ENCODE peak calls at places on chromosomes 4 and X, in seven cellular contexts. One of them, this sample, is unnamed.
A peak's percentile ranks its signal among the peaks of the same experiment; 100 is the strongest.

GRCh38 chr4:88528861-88529260 is 5.3 kb upstream of the PYURF start:
- DNase-seq in HepG2: no peak
- DNase-seq in IMR-90: no peak
- DNase-seq in breast epithelium: no peak
- DNase-seq in Peyer's patch: no peak
- DNase-seq in sigmoid colon: no peak
- DNase-seq in spleen: no peak
- DNase-seq in this sample: no peak

GRCh38 chr4:22678851-22679517 is 13.8 kb upstream of the GBA3 start:
- DNase-seq in HepG2: no peak
- DNase-seq in IMR-90: no peak
- DNase-seq in breast epithelium: no peak
- DNase-seq in Peyer's patch: no peak
- DNase-seq in sigmoid colon: no peak
- DNase-seq in spleen: no peak
- DNase-seq in this sample: no peak

GRCh38 chrX:110026099-110026844 is 23.4 kb downstream of the TMEM164 start:
- DNase-seq in HepG2: no peak
- DNase-seq in IMR-90: no peak
- DNase-seq in breast epithelium: no peak
- DNase-seq in Peyer's patch: peak; percentile 78
- DNase-seq in sigmoid colon: no peak
- DNase-seq in spleen: no peak
- DNase-seq in this sample: no peak

GRCh38 chr4:40199999-40200880 is 3.4 kb downstream of the RHOH start:
- DNase-seq in HepG2: no peak
- DNase-seq in IMR-90: peak; percentile 23
- DNase-seq in breast epithelium: no peak
- DNase-seq in Peyer's patch: peak; percentile 88
- DNase-seq in sigmoid colon: no peak
- DNase-seq in spleen: no peak
- DNase-seq in this sample: peak; percentile 57

GRCh38 chr4:17587094-17587822 is 10.3 kb downstream of the LAP3 start:
- DNase-seq in HepG2: peak; percentile 34
- DNase-seq in IMR-90: no peak
- DNase-seq in breast epithelium: peak; percentile 29
- DNase-seq in Peyer's patch: no peak
- DNase-seq in sigmoid colon: no peak
- DNase-seq in spleen: no peak
- DNase-seq in this sample: no peak

GRCh38 chr4:2402453-2402852 is 16.0 kb downstream of the ZFYVE28 start:
- DNase-seq in HepG2: no peak
- DNase-seq in IMR-90: no peak
- DNase-seq in breast epithelium: no peak
- DNase-seq in Peyer's patch: peak; percentile 62
- DNase-seq in sigmoid colon: no peak
- DNase-seq in spleen: no peak
- DNase-seq in this sample: no peak

GRCh38 chrX:7091923-7092322 is 55.6 kb upstream of the STS start:
- DNase-seq in HepG2: no peak
- DNase-seq in IMR-90: no peak
- DNase-seq in breast epithelium: no peak
- DNase-seq in Peyer's patch: no peak
- DNase-seq in sigmoid colon: no peak
- DNase-seq in spleen: no peak
- DNase-seq in this sample: no peak

GRCh38 chr4:184649971-184650855 is 675 bp downstream of the PRIMPOL start:
- DNase-seq in HepG2: peak; percentile 17
- DNase-seq in IMR-90: peak; percentile 65
- DNase-seq in breast epithelium: peak; percentile 25
- DNase-seq in Peyer's patch: peak; percentile 54
- DNase-seq in sigmoid colon: peak; percentile 66
- DNase-seq in spleen: no peak
- DNase-seq in this sample: peak; percentile 71

GRCh38 chr4:187424636-187425035 is 570.9 kb upstream of the ZFP42 start:
- DNase-seq in HepG2: no peak
- DNase-seq in IMR-90: no peak
- DNase-seq in breast epithelium: no peak
- DNase-seq in Peyer's patch: no peak
- DNase-seq in sigmoid colon: no peak
- DNase-seq in spleen: no peak
- DNase-seq in this sample: no peak

GRCh38 chrX:51461053-51462050 is 35.0 kb downstream of the NUDT11 start:
- DNase-seq in HepG2: peak; percentile 6
- DNase-seq in IMR-90: peak; percentile 42
- DNase-seq in breast epithelium: no peak
- DNase-seq in Peyer's patch: peak; percentile 47
- DNase-seq in sigmoid colon: no peak
- DNase-seq in spleen: no peak
- DNase-seq in this sample: peak; percentile 13

GRCh38 chr4:11483076-11483475 is 54.4 kb upstream of the HS3ST1 start:
- DNase-seq in HepG2: no peak
- DNase-seq in IMR-90: no peak
- DNase-seq in breast epithelium: no peak
- DNase-seq in Peyer's patch: no peak
- DNase-seq in sigmoid colon: no peak
- DNase-seq in spleen: no peak
- DNase-seq in this sample: no peak

GRCh38 chr4:5424901-5425300 is 283.5 kb downstream of the EVC2 start:
- DNase-seq in HepG2: no peak
- DNase-seq in IMR-90: no peak
- DNase-seq in breast epithelium: no peak
- DNase-seq in Peyer's patch: no peak
- DNase-seq in sigmoid colon: no peak
- DNase-seq in spleen: peak; percentile 75
- DNase-seq in this sample: no peak

GRCh38 chr4:56622176-56622575 is 58.9 kb downstream of the HOPX start:
- DNase-seq in HepG2: no peak
- DNase-seq in IMR-90: no peak
- DNase-seq in breast epithelium: no peak
- DNase-seq in Peyer's patch: no peak
- DNase-seq in sigmoid colon: no peak
- DNase-seq in spleen: no peak
- DNase-seq in this sample: no peak

DNA sequence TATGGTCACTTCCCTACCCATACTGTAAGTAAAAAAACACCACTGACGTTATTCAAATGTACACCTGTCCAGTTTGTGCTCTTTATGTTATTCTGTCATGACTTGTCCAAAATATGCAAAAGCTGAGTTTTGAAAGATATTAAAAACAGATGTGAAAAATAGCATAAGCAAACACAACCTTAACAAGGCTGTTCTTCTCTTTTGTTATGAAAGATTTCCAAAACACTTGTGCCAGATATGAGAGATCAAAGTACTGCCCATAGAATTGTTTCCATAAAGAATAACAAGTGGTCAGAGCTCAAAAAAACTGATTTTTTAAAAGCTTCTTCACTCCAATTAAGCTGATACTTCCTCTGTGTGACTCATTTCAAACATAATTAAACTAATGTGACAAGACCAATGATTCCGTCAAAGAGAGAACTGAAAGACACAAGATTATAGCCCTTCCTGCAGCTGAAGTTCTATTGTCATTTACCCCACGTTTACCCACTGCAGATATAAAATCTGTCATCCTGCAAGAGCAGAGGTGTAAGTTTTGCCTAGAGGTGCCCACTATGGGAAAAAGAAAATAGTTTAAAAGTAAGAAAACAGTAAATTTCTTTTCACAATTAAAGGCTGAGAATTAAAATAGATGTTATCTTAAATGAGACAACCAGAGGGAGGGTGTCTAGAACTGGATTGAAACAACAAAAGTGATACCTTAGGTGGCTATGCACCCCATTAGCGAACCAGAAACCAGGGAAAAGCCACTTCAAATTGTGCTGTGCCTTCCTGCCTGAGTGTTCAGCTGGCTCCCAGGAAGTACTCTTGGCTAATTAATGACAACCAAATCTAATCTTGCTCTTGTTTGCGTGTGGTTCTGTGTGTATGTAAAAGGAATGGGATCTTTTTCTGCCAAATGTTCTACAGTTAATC is 30.1 kb downstream of the RASSF6 start:
- DNase-seq in HepG2: no peak
- DNase-seq in IMR-90: no peak
- DNase-seq in breast epithelium: no peak
- DNase-seq in Peyer's patch: no peak
- DNase-seq in sigmoid colon: no peak
- DNase-seq in spleen: no peak
- DNase-seq in this sample: no peak
- TF ChIP-seq POLR2A in HepG2: no peak
- TF ChIP-seq POLR2A in IMR-90: no peak
- TF ChIP-seq POLR2A in breast epithelium: no peak
- TF ChIP-seq POLR2A in Peyer's patch: no peak
- TF ChIP-seq POLR2A in sigmoid colon: no peak
- TF ChIP-seq POLR2A in spleen: no peak
- TF ChIP-seq POLR2A in this sample: no peak

DNA sequence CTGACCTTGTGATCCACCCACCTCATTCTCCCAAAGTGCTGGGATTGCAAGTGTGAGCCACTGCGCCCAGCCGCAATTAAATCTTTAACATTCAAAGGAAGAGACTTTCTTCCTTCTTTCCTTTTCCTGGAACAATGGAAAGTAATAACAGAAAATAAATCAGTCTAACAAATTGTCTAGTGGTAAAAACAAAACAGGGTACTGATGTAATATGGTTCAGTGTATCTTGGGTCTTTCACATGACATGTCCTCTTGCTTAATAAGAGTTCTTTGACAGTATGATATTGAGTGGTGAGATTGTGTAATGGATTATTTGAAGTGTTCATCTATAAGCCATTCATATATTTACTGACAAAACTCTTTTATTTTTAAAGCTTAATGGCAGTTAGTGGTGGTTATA is 256.6 kb downstream of the SPRY1 start:
- DNase-seq in HepG2: no peak
- DNase-seq in IMR-90: no peak
- DNase-seq in breast epithelium: no peak
- DNase-seq in Peyer's patch: no peak
- DNase-seq in sigmoid colon: no peak
- DNase-seq in spleen: no peak
- DNase-seq in this sample: no peak
- TF ChIP-seq POLR2A in HepG2: no peak
- TF ChIP-seq POLR2A in IMR-90: no peak
- TF ChIP-seq POLR2A in breast epithelium: no peak
- TF ChIP-seq POLR2A in Peyer's patch: no peak
- TF ChIP-seq POLR2A in sigmoid colon: no peak
- TF ChIP-seq POLR2A in spleen: no peak
- TF ChIP-seq POLR2A in this sample: no peak

GRCh38 chr4:173374588-173374987 is 3.8 kb downstream of the SAP30 start:
- DNase-seq in HepG2: no peak
- DNase-seq in IMR-90: no peak
- DNase-seq in breast epithelium: no peak
- DNase-seq in Peyer's patch: no peak
- DNase-seq in sigmoid colon: no peak
- DNase-seq in spleen: no peak
- DNase-seq in this sample: no peak

GRCh38 chr4:173370130-173370476 is 651 bp upstream of the SAP30 start:
- DNase-seq in HepG2: no peak
- DNase-seq in IMR-90: no peak
- DNase-seq in breast epithelium: peak; percentile 60
- DNase-seq in Peyer's patch: peak; percentile 85
- DNase-seq in sigmoid colon: peak; percentile 91
- DNase-seq in spleen: peak; percentile 91
- DNase-seq in this sample: peak; percentile 87

GRCh38 chr4:173370477-173371291 is at the start of gene SAP30:
- DNase-seq in HepG2: peak; percentile 95
- DNase-seq in IMR-90: peak; percentile 98
- DNase-seq in breast epithelium: peak; percentile 97
- DNase-seq in Peyer's patch: peak; percentile 99
- DNase-seq in sigmoid colon: peak; percentile 100
- DNase-seq in spleen: peak; percentile 98
- DNase-seq in this sample: peak; percentile 98

GRCh38 chr4:173367946-173368345 is 2.8 kb upstream of the SAP30 start:
- DNase-seq in HepG2: no peak
- DNase-seq in IMR-90: peak; percentile 27
- DNase-seq in breast epithelium: no peak
- DNase-seq in Peyer's patch: no peak
- DNase-seq in sigmoid colon: no peak
- DNase-seq in spleen: no peak
- DNase-seq in this sample: peak; percentile 46

DNA sequence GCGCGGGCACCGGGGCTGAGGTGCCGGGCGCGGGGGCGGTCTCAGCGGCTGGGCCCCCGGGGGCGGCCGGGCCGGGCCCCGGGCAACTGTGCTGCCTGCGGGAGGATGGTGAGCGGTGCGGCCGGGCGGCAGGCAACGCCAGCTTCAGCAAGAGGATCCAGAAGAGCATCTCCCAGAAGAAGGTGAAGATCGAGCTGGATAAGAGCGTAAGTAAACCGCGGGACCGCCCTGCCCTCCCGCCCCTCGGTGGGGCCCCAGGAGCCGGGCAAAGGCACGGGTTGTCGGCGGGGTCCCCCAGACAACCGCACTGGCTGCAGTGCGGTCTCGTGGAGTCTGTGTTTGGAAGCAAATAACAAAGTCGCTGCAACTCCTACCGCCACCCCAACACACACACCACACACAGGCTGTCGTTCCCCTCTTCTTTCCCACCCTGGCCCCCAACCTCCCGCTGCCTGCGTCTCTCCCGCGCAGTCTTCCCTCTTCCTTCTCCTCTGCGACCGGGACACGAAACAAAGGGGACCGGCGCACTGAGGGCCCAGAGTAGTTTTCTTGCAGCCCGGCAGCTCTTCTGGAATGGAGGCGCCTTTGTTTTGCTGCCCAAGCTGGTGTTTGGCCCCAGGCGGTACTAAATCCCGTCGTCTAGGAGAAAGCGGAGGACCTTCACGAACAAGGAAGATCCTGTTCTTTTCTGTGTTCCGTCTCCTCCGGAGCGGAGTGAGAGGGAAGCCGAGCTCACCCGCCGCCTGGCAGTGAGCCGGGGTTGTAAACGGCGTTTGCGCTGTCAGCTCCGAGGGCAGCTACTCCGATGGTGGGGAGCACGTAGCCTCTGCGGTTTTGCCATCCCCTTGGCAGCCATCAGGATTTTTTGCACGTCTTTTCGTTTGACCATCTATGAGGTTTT is 788 bp downstream of the SAP30 start:
- DNase-seq in HepG2: peak; percentile 29
- DNase-seq in IMR-90: peak; percentile 69
- DNase-seq in breast epithelium: peak; percentile 61
- DNase-seq in Peyer's patch: peak; percentile 78
- DNase-seq in sigmoid colon: peak; percentile 89
- DNase-seq in spleen: peak; percentile 92
- DNase-seq in this sample: peak; percentile 77
- TF ChIP-seq POLR2A in HepG2: peak; percentile 32
- TF ChIP-seq POLR2A in IMR-90: no peak
- TF ChIP-seq POLR2A in breast epithelium: no peak
- TF ChIP-seq POLR2A in Peyer's patch: no peak
- TF ChIP-seq POLR2A in sigmoid colon: peak; percentile 43
- TF ChIP-seq POLR2A in spleen: no peak
- TF ChIP-seq POLR2A in this sample: peak; percentile 48

GRCh38 chr4:162767090-162767489 is 399.6 kb downstream of the NAF1 start:
- DNase-seq in HepG2: no peak
- DNase-seq in IMR-90: no peak
- DNase-seq in breast epithelium: no peak
- DNase-seq in Peyer's patch: no peak
- DNase-seq in sigmoid colon: no peak
- DNase-seq in spleen: no peak
- DNase-seq in this sample: no peak
- TF ChIP-seq POLR2A in HepG2: no peak
- TF ChIP-seq POLR2A in IMR-90: no peak
- TF ChIP-seq POLR2A in breast epithelium: no peak
- TF ChIP-seq POLR2A in Peyer's patch: no peak
- TF ChIP-seq POLR2A in sigmoid colon: no peak
- TF ChIP-seq POLR2A in spleen: no peak
- TF ChIP-seq POLR2A in this sample: no peak

This sample was measured in erythroblast.